ENCODE peak calls at places on chromosomes 11 and 22, in ten cellular contexts. Z, J, P, Q, L, S, E, C, I and R are unnamed samples. For H3K4me1, the result is how much of the 10 kb centered on the place peaks cover.

GRCh38 chr11:306645-307371 is 808 bp upstream of the IFITM2 start:
- DNase-seq in P (no peak), L (no peak), Z (no peak), S (no peak), I (no peak), Q (no peak), E (no peak), C (no peak), J (no peak), R (peak)

GRCh38 chr11:125300791-125301218 is 136.3 kb downstream of the PKNOX2 start:
- DNase-seq in L (peak), Z (peak), E (no peak), C (no peak), S (no peak), J (peak), Q (peak), I (peak), P (no peak), R (peak)

GRCh38 chr22:42758929-42759629 is 38.4 kb upstream of the A4GALT start:
- DNase-seq in J (peak), Z (peak), E (no peak), C (no peak), L (no peak), P (no peak), I (peak), Q (peak), S (no peak), R (no peak)

GRCh38 chr22:19520566-19521305 is 3.5 kb downstream of the CLDN5 start:
- DNase-seq in P (no peak), J (no peak), I (no peak), C (no peak), Q (no peak), L (no peak), Z (no peak), S (no peak), E (no peak), R (no peak)

GRCh38 chr11:102430158-102430836 is 22.3 kb downstream of the TMEM123 start:
- DNase-seq in Z (peak), C (no peak), L (no peak), Q (no peak), E (no peak), S (no peak), J (no peak), P (no peak), I (no peak), R (no peak)

GRCh38 chr11:11579012-11579755 is 42.6 kb downstream of the GALNT18 start:
- DNase-seq in J (no peak), I (no peak), S (no peak), C (no peak), P (no peak), E (no peak), Z (no peak), Q (no peak), L (no peak), R (no peak)

GRCh38 chr22:27734066-27734465 is 67.5 kb downstream of the MN1 start:
- DNase-seq in C (peak), E (no peak), Z (no peak), I (no peak), P (peak), L (no peak), Q (no peak), J (no peak), S (no peak), R (no peak)

GRCh38 chr11:27319065-27319464 is 44.0 kb downstream of the CCDC34 start:
- DNase-seq in L (no peak), C (no peak), S (no peak), J (peak), Q (peak), I (peak), E (no peak), P (no peak), Z (peak), R (no peak)

GRCh38 chr11:111561801-111562325 is 21.3 kb downstream of the LAYN start:
- DNase-seq in E (no peak), L (no peak), I (peak), S (no peak), Q (peak), P (no peak), C (no peak), J (peak), Z (peak), R (no peak)

GRCh38 chr22:27881404-27881803 is 37.7 kb downstream of the PITPNB start:
- DNase-seq in P (peak), Q (no peak), C (no peak), I (peak), E (no peak), L (no peak), J (no peak), Z (peak), S (no peak), R (no peak)

GRCh38 chr11:84022221-84022620 is 736.1 kb upstream of the CCDC90B start:
- DNase-seq in J (no peak), I (no peak), C (no peak), L (no peak), E (peak), P (no peak), S (no peak), Z (peak), Q (no peak), R (no peak)

GRCh38 chr11:125036933-125037332 is 26.2 kb upstream of the SLC37A2 start:
- DNase-seq in E (peak), Z (peak), J (no peak), I (peak), L (no peak), C (no peak), Q (peak), P (no peak), S (no peak), R (no peak)

GRCh38 chr11:97289823-97290222 is 900.0 kb downstream of the JRKL start:
- DNase-seq in P (no peak), J (no peak), L (no peak), I (no peak), S (no peak), Q (no peak), E (no peak), C (no peak), Z (no peak), R (no peak)

GRCh38 chr11:73151371-73151870 is 9.3 kb upstream of the FCHSD2 start:
- DNase-seq in E (no peak), L (no peak), C (no peak), Z (no peak), I (no peak), J (no peak), Q (no peak), S (no peak), P (peak), R (no peak)

GRCh38 chr22:40367342-40367741 is 3.1 kb upstream of the SGSM3 start:
- DNase-seq in J (no peak), I (no peak), C (no peak), Z (no peak), L (no peak), Q (no peak), P (no peak), E (no peak), S (no peak), R (no peak)

GRCh38 chr22:42368379-42369249 is 63.6 kb downstream of the NFAM1 start:
- DNase-seq in L (no peak), P (peak), S (no peak), J (no peak), C (peak), Q (no peak), I (no peak), E (no peak), Z (no peak), R (peak)

GRCh38 chr11:46695345-46696211 is 4.8 kb downstream of the ARHGAP1 start:
- DNase-seq in Z (no peak), P (no peak), J (no peak), S (no peak), L (no peak), Q (no peak), E (no peak), C (no peak), I (no peak), R (no peak)

GRCh38 chr22:30947163-30947820 is 21.3 kb downstream of the MORC2 start:
- DNase-seq in E (peak), S (no peak), P (no peak), I (no peak), J (no peak), L (no peak), C (no peak), Q (no peak), Z (no peak), R (no peak)

GRCh38 chr11:80365315-80365714 is 924.5 kb upstream of the TENM4 start:
- DNase-seq in E (no peak), L (no peak), Q (no peak), Z (no peak), P (no peak), C (no peak), I (no peak), J (no peak), S (no peak), R (no peak)

GRCh38 chr22:46043816-46044717 is 67.1 kb upstream of the WNT7B start:
- DNase-seq in L (no peak), Z (peak), C (peak), I (no peak), E (peak), P (peak), Q (peak), J (no peak), S (no peak), R (peak)
- TF ChIP-seq CTCF in L (no peak), Z (no peak), C (no peak), I (no peak), E (no peak), P (no peak), Q (no peak), J (no peak), S (no peak), R (no peak)

GRCh38 chr22:49850021-49850911 is 3.4 kb upstream of the ZBED4 start:
- DNase-seq in I (no peak), L (no peak), C (no peak), E (no peak), P (no peak), Z (no peak), S (no peak), Q (no peak), J (no peak), R (no peak)
- H3K4me3 ChIP-seq in I (no peak), L (no peak), C (peak), E (peak), P (no peak), Z (no peak), S (no peak), Q (no peak), J (no peak), R (peak)

DNA sequence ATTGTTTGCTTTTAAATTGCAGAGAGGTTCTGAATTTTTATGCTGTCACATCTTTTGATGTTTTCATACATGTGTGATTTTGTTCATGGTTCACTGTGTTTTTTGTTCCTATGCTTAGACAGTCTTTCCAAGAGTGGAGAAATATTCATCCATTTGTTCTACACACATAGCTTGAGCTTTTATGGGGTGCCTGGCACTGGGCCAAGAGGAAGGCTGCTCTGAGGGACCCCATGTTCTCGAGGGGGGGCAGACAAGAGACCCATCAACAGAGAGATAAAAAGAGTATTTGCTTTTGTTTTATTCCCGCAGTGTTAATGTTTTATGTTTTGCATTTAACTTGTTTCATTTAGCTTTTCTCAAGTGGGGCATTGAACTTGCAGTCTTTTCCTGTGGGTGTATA is 57.6 kb downstream of the CABIN1 start:
- DNase-seq in C (no peak), E (no peak), P (peak), Z (no peak), L (no peak), I (no peak), J (no peak), Q (no peak), S (no peak), R (no peak)
- H3K4me1 ChIP-seq in C (under half), E (under half), P (under half), Z (under half), L (under half), I (under half), J (under half), Q (under half), S (under half), R (under half)

DNA sequence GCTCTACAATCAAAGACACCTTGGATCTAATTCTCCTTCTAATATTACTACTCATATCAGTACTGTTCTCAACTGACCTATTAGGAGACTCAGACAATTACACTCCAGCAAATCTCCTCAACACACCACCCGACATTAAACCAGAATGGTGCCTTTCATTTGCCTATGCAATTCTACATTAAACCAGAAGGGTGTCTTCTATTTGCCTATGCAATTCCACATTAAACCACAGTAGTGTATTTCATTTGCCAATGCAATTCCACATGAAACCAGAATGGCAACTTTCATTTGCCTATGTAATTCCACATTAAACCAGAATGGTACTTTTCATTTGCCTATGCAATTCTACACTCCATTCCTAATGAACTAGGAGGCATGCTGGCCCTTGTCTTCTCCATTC is 15.3 kb upstream of the APOL3 start:
- DNase-seq in L (no peak), Q (peak), Z (no peak), S (no peak), J (no peak), I (no peak), C (no peak), E (no peak), P (no peak), R (no peak)
- TF ChIP-seq CTCF in L (no peak), Q (peak), Z (no peak), S (no peak), J (no peak), I (no peak), C (no peak), E (no peak), P (no peak), R (no peak)

DNA sequence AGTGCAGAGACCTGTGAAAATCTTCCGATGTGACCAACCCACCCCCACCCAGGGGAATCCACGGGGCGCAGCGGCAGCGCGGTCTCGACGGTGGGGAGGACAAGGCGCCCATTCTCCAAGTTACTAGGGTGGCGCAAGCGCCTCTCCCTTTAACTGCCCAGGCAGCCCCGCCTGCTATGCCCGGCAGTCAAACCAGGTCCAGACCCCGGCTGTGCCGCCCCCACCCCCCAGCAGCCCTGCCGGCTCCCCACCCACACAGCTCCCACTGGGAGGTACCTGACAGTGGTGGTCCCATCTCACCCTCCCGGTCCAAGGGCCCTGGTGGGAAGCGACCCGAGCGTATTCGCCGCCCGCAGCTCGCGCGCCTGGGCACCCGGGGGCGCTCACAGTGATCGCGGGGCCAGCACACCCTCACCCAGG is 423 bp downstream of the TRPM5 start:
- DNase-seq in P (no peak), I (no peak), Z (no peak), L (no peak), C (peak), Q (no peak), S (no peak), E (no peak), J (no peak), R (peak)
- H3K4me3 ChIP-seq in P (no peak), I (peak), Z (no peak), L (peak), C (no peak), Q (no peak), S (no peak), E (no peak), J (peak), R (no peak)

GRCh38 chr11:67438121-67438902 is 830 bp upstream of the PTPRCAP start:
- DNase-seq in J (no peak), Q (no peak), E (no peak), Z (no peak), L (no peak), I (no peak), P (no peak), C (no peak), S (no peak), R (peak)
- H3K4me1 ChIP-seq in J (under half), Q (under half), E (under half), Z (under half), L (under half), I (under half), P (under half), C (half or more), S (half or more), R (under half)

DNA sequence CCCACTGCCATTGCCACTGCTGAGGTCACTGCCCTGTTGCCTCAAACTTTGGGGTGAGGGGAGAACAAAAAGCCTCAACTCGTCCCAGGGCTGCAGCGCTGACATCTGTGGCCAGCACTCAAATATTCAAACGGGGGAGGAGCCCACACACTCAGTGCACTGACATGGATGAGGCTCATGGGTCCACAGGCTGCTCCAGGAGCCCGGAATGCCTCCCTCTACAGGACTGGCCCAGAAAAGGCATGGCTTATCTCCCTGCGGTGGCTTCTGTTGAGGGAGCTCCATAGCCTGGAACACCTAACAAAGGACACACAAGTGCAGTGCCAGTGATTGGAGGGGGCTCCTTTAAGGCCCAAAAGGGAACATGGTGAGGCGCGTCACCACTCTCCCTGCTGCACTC is 341.1 kb upstream of the LUZP2 start:
- DNase-seq in L (no peak), E (no peak), Q (no peak), P (no peak), S (no peak), Z (no peak), J (no peak), I (no peak), C (no peak), R (no peak)
- TF ChIP-seq CTCF in L (no peak), E (no peak), Q (no peak), P (no peak), S (no peak), Z (no peak), J (no peak), I (no peak), C (no peak), R (no peak)

DNA sequence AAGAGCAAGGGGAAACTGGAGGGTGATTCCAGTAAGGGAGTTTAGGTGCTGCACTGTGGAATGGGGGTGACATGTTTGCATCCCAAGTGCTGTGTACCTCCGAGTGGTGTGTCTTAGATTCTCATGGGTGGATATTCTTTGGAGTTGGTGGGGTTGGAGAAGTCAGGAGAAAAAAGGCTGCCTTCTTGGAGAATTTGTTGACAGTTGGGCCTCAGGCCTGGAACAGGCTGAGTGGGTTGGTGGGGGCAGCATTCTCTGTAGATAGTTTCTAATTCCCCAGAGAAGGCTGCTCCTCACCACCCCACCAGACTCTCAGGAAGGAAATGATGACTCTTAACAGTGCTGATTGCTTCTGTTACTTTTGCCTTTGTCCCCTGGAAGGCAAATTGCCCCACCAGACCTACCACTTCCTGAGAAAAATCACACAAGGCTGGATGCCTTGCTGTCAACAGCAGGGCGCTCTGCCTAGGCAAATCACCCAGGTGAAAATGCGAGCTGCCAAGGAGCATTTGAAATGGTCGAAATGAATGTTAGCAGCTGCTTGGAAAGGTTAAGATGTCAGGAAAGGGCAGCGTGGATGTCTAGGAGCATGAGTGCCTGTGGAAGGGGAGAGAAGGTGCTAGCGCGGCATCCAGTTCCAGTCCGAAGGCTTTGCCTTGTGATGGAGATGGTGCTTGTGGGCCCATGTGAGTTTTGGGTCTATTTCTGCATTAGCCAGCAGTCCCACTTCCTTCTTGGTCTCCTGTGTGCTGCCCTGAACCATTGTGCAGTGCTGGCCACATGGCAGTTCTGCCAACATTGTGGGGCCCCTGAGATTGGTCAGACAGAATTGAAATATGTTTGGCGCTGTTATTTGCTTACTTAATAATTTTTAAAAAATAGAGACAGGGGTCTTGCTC is 29.7 kb upstream of the SORL1-AS1 start:
- DNase-seq in P (no peak), C (no peak), I (peak), L (no peak), Z (no peak), S (no peak), J (no peak), E (peak), Q (no peak), R (no peak)
- H3K4me3 ChIP-seq in P (no peak), C (no peak), I (no peak), L (no peak), Z (no peak), S (no peak), J (no peak), E (no peak), Q (no peak), R (no peak)